ENCODE peak calls at places on chromosomes 12 and 14, in eight cellular contexts. F is stomach, U is adrenal gland, O is lower lobe of right lung, C is upper lobe of left lung, B is IMR-90, S is tibial nerve, P is A673. V is an unnamed sample. For H3K4me1, the result is how much of the 10 kb centered on the place peaks cover.

GRCh38 chr12:53327435-53328042 is 6.1 kb upstream of the AAAS start:
- DNase-seq in F (no peak), U (no peak), O (no peak), C (no peak), B (no peak), S (no peak), P (no peak), V (no peak)

GRCh38 chr12:132700212-132700913 is 10.3 kb upstream of the PGAM5 start:
- DNase-seq in F (no peak), U (no peak), O (no peak), C (no peak), B (peak), S (no peak), P (no peak), V (no peak)

GRCh38 chr12:104736307-104736706 is 221.8 kb downstream of the SLC41A2 start:
- DNase-seq in F (no peak), U (no peak), O (no peak), C (no peak), B (peak), S (no peak), P (peak), V (no peak)

GRCh38 chr14:90577661-90578282 is 180.9 kb downstream of the CALM1 start:
- DNase-seq in F (no peak), U (no peak), O (no peak), C (peak), B (no peak), S (no peak), P (no peak), V (no peak)

GRCh38 chr12:13223176-13223806 is 26.8 kb downstream of the EMP1 start:
- DNase-seq in F (no peak), U (no peak), O (no peak), C (no peak), B (peak), S (no peak), P (no peak), V (no peak)

GRCh38 chr12:19916193-19916498 is 452.2 kb upstream of the PDE3A start:
- DNase-seq in F (no peak), U (no peak), O (no peak), C (no peak), B (no peak), S (no peak), P (no peak), V (no peak)

GRCh38 chr12:15789215-15790171 is at the start of gene EPS8:
- DNase-seq in F (peak), U (peak), O (peak), C (peak), B (peak), S (peak), P (peak), V (peak)

GRCh38 chr12:129467289-129467688 is 436.5 kb downstream of the TMEM132D start:
- DNase-seq in F (no peak), U (no peak), O (no peak), C (no peak), B (no peak), S (no peak), P (no peak), V (no peak)

GRCh38 chr12:124494751-124495129 is 72.7 kb downstream of the NCOR2 start:
- DNase-seq in F (no peak), U (no peak), O (no peak), C (no peak), B (no peak), S (no peak), P (no peak), V (no peak)

GRCh38 chr14:90139199-90139598 is 77.4 kb downstream of the KCNK13 start:
- DNase-seq in F (no peak), U (no peak), O (no peak), C (no peak), B (no peak), S (no peak), P (no peak), V (no peak)

GRCh38 chr12:25769076-25769945 is 189.2 kb upstream of the RASSF8 start:
- DNase-seq in F (no peak), U (peak), O (no peak), C (no peak), B (peak), S (no peak), P (no peak), V (no peak)

GRCh38 chr12:27864521-27864920 is 84.5 kb upstream of the MANSC4 start:
- DNase-seq in F (no peak), U (no peak), O (no peak), C (no peak), B (peak), S (no peak), P (no peak), V (no peak)

GRCh38 chr14:34160619-34161018 is 209.7 kb upstream of the EGLN3 start:
- DNase-seq in F (no peak), U (no peak), O (no peak), C (no peak), B (no peak), S (no peak), P (no peak), V (no peak)

GRCh38 chr14:36450550-36450949 is 69.5 kb downstream of the NKX2-1 start:
- DNase-seq in F (no peak), U (no peak), O (no peak), C (no peak), B (no peak), S (no peak), P (peak), V (no peak)

GRCh38 chr14:92277031-92277430 is 45.9 kb upstream of the SLC24A4 start:
- DNase-seq in F (no peak), U (no peak), O (no peak), C (no peak), B (no peak), S (no peak), P (no peak), V (no peak)

GRCh38 chr14:75431827-75432226 is 4.0 kb downstream of the JDP2 start:
- DNase-seq in F (no peak), U (no peak), O (no peak), C (no peak), B (no peak), S (no peak), P (no peak), V (no peak)

GRCh38 chr14:75431011-75431410 is 3.2 kb downstream of the JDP2 start:
- DNase-seq in F (no peak), U (no peak), O (no peak), C (no peak), B (no peak), S (no peak), P (no peak), V (no peak)

GRCh38 chr14:75429562-75429961 is 1.7 kb downstream of the JDP2 start:
- DNase-seq in F (no peak), U (no peak), O (no peak), C (no peak), B (no peak), S (no peak), P (no peak), V (no peak)

GRCh38 chr14:75430106-75430505 is 2.3 kb downstream of the JDP2 start:
- DNase-seq in F (no peak), U (peak), O (peak), C (no peak), B (peak), S (no peak), P (no peak), V (no peak)

GRCh38 chr14:75430526-75430925 is 2.7 kb downstream of the JDP2 start:
- DNase-seq in F (peak), U (no peak), O (no peak), C (no peak), B (peak), S (peak), P (no peak), V (no peak)
- H3K4me1 ChIP-seq in F (half or more), U (under half), O (half or more), C (half or more), B (under half), S (under half), P (under half), V (under half)

GRCh38 chr12:1424674-1425395 is 169.5 kb downstream of the FBXL14 start:
- DNase-seq in F (no peak), U (no peak), O (no peak), C (no peak), B (no peak), S (no peak), P (no peak), V (no peak)

GRCh38 chr12:1425396-1425729 is 169.0 kb downstream of the FBXL14 start:
- DNase-seq in F (no peak), U (no peak), O (no peak), C (no peak), B (no peak), S (no peak), P (no peak), V (no peak)

GRCh38 chr12:1421091-1421902 is 173.1 kb downstream of the FBXL14 start:
- DNase-seq in F (no peak), U (no peak), O (no peak), C (no peak), B (no peak), S (no peak), P (no peak), V (no peak)

GRCh38 chr12:1419849-1420371 is 174.5 kb downstream of the FBXL14 start:
- DNase-seq in F (no peak), U (no peak), O (no peak), C (no peak), B (no peak), S (no peak), P (no peak), V (no peak)

GRCh38 chr12:1422604-1423315 is 171.6 kb downstream of the FBXL14 start:
- DNase-seq in F (no peak), U (no peak), O (no peak), C (no peak), B (no peak), S (no peak), P (no peak), V (no peak)
- H3K27ac ChIP-seq in F (no peak), U (no peak), O (no peak), C (no peak), B (no peak), S (no peak), P (no peak), V (no peak)

GRCh38 chr12:116128779-116129178 is 148.7 kb downstream of the MED13L start:
- DNase-seq in F (no peak), U (no peak), O (no peak), C (no peak), B (no peak), S (no peak), P (no peak), V (no peak)

GRCh38 chr12:116133149-116133548 is 144.3 kb downstream of the MED13L start:
- DNase-seq in F (no peak), U (no peak), O (no peak), C (no peak), B (peak), S (no peak), P (no peak), V (no peak)

GRCh38 chr12:116127858-116128257 is 149.6 kb downstream of the MED13L start:
- DNase-seq in F (no peak), U (no peak), O (no peak), C (no peak), B (no peak), S (no peak), P (no peak), V (no peak)

GRCh38 chr12:116133609-116134214 is 143.8 kb downstream of the MED13L start:
- DNase-seq in F (no peak), U (no peak), O (no peak), C (no peak), B (no peak), S (no peak), P (peak), V (no peak)

GRCh38 chr12:116130431-116130830 is 147.1 kb downstream of the MED13L start:
- DNase-seq in F (no peak), U (no peak), O (no peak), C (no peak), B (peak), S (no peak), P (peak), V (no peak)
- H3K4me1 ChIP-seq in F (half or more), U (half or more), O (half or more), C (half or more), B (under half), S (half or more), P (half or more), V (under half)

GRCh38 chr14:73143003-73143402 is 6.7 kb downstream of the PSEN1 start:
- DNase-seq in F (no peak), U (no peak), O (no peak), C (no peak), B (no peak), S (no peak), P (no peak), V (no peak)
- H3K27ac ChIP-seq in F (no peak), U (no peak), O (no peak), C (no peak), B (no peak), S (peak), P (peak), V (no peak)

DNA sequence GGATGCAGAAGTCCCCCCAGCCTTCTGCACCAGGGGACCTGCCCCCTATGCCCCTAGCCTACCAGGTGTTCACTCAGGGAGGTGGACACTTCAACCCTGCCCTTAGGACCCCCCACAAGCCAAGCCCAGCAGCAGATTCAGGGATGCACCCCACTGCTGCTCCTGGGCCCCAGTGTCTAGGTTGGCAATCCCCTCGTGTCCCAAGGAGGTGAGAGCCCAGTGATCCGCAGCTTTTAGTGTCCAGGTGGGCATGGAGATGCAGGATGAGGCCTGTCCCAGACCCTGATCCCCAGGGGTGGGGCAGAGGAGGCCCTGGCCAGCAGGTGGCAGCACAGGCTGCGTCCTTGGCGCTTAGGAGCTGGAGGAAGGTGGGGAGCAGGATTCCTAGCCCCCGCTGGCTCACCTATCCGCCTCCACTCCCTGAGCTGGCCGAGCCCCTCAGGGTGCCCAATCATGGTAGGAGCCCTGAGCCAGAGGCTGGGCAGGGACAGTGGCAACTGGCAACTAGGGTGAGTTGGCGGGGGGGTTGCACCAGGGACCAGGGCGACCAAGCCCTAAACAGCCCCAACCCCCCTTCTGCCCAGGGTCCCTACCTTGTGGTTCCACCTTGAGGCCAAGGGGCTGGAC is 4.1 kb downstream of the CKB start:
- DNase-seq in F (peak), U (peak), O (peak), C (peak), B (peak), S (peak), P (peak), V (peak)
- H3K4me1 ChIP-seq in F (half or more), U (under half), O (half or more), C (half or more), B (under half), S (under half), P (under half), V (under half)